ENCODE peak calls at places on chromosomes 1 and 21, in six cellular contexts. K, V, I, X, W and B are unnamed samples.

GRCh38 chr1:92851729-92852128 is 19.9 kb downstream of the RPL5 start:
- DNase-seq in K (no peak), V (no peak), I (no peak), X (no peak), W (no peak), B (no peak)

GRCh38 chr21:41917531-41917930 is 36.3 kb downstream of the C2CD2 start:
- DNase-seq in K (no peak), V (no peak), I (no peak), X (no peak), W (no peak), B (no peak)

GRCh38 chr1:209354840-209355165 is 228.7 kb upstream of the CAMK1G start:
- DNase-seq in K (no peak), V (no peak), I (no peak), X (no peak), W (no peak), B (no peak)

GRCh38 chr1:109793486-109794318 is 30.0 kb upstream of the EPS8L3 start:
- DNase-seq in K (peak), V (peak), I (no peak), X (no peak), W (no peak), B (no peak)

GRCh38 chr1:207787776-207788175 is 35.9 kb downstream of the CD46 start:
- DNase-seq in K (peak), V (no peak), I (no peak), X (no peak), W (no peak), B (no peak)

GRCh38 chr1:99768525-99769382 is 2.3 kb upstream of the FRRS1 start:
- DNase-seq in K (no peak), V (no peak), I (no peak), X (no peak), W (no peak), B (peak)

GRCh38 chr1:236870721-236871120 is 75.6 kb downstream of the MTR start:
- DNase-seq in K (no peak), V (no peak), I (no peak), X (no peak), W (no peak), B (no peak)

GRCh38 chr1:23446644-23447310 is 22.2 kb upstream of the TCEA3 start:
- DNase-seq in K (no peak), V (no peak), I (no peak), X (no peak), W (no peak), B (no peak)

GRCh38 chr1:180158149-180159147 is 3.8 kb downstream of the QSOX1 start:
- DNase-seq in K (no peak), V (no peak), I (no peak), X (no peak), W (no peak), B (no peak)

GRCh38 chr1:205983925-205984725 is 19.1 kb downstream of the RAB7B start:
- DNase-seq in K (peak), V (peak), I (peak), X (peak), W (peak), B (peak)

GRCh38 chr1:16612332-16613172 is 812 bp downstream of the NBPF1 start:
- DNase-seq in K (peak), V (peak), I (no peak), X (peak), W (peak), B (peak)

GRCh38 chr1:169550294-169550693 is 36.0 kb downstream of the F5 start:
- DNase-seq in K (peak), V (no peak), I (no peak), X (no peak), W (peak), B (no peak)

GRCh38 chr1:50620680-50621329 is 197.6 kb upstream of the DMRTA2 start:
- DNase-seq in K (peak), V (peak), I (no peak), X (no peak), W (peak), B (no peak)

GRCh38 chr1:223405507-223405906 is 12.3 kb downstream of the CCDC185 start:
- DNase-seq in K (no peak), V (no peak), I (no peak), X (no peak), W (no peak), B (no peak)

GRCh38 chr1:1597275-1597930 is 2.5 kb downstream of the FNDC10 start:
- DNase-seq in K (no peak), V (no peak), I (no peak), X (no peak), W (peak), B (peak)

GRCh38 chr1:26915204-26915842 is 1.5 kb upstream of the NR0B2 start:
- DNase-seq in K (no peak), V (no peak), I (peak), X (no peak), W (no peak), B (peak)

GRCh38 chr1:146007048-146007784 is 10.8 kb upstream of the TXNIP start:
- DNase-seq in K (peak), V (peak), I (no peak), X (peak), W (peak), B (peak)

GRCh38 chr1:176880954-176881595 is 283.4 kb downstream of the ASTN1 start:
- DNase-seq in K (peak), V (peak), I (peak), X (peak), W (peak), B (peak)

GRCh38 chr1:198934901-198935301 is 296.1 kb downstream of the PTPRC start:
- DNase-seq in K (peak), V (peak), I (no peak), X (no peak), W (no peak), B (no peak)

GRCh38 chr1:12099610-12100009 is 36.5 kb downstream of the TNFRSF8 start:
- DNase-seq in K (no peak), V (no peak), I (no peak), X (no peak), W (no peak), B (no peak)

GRCh38 chr1:92240034-92240433 is 22.3 kb downstream of the C1orf146 start:
- DNase-seq in K (no peak), V (no peak), I (no peak), X (no peak), W (peak), B (no peak)

GRCh38 chr1:213982814-213983588 is 4.8 kb upstream of the PROX1 start:
- DNase-seq in K (no peak), V (no peak), I (peak), X (peak), W (peak), B (peak)

GRCh38 chr21:34109075-34109474 is 35.7 kb downstream of the MRPS6 start:
- DNase-seq in K (no peak), V (no peak), I (no peak), X (no peak), W (no peak), B (no peak)

GRCh38 chr1:197572169-197572568 is 203.1 kb downstream of the DENND1B start:
- DNase-seq in K (no peak), V (no peak), I (no peak), X (no peak), W (no peak), B (no peak)

GRCh38 chr1:230641900-230642262 is 400 bp upstream of the COG2 start:
- DNase-seq in K (no peak), V (no peak), I (no peak), X (no peak), W (no peak), B (no peak)

GRCh38 chr1:25041869-25042268 is 111.8 kb upstream of the RUNX3 start:
- DNase-seq in K (no peak), V (no peak), I (no peak), X (no peak), W (no peak), B (no peak)

GRCh38 chr1:92583821-92584760 is 97.4 kb upstream of the GFI1 start:
- DNase-seq in K (peak), V (no peak), I (no peak), X (no peak), W (no peak), B (no peak)

GRCh38 chr1:183580281-183580682 is 10.0 kb downstream of the NCF2 start:
- DNase-seq in K (peak), V (no peak), I (no peak), X (peak), W (peak), B (peak)

GRCh38 chr1:16978589-16979474 is 1.6 kb downstream of the MFAP2 start:
- DNase-seq in K (peak), V (no peak), I (peak), X (no peak), W (no peak), B (peak)

GRCh38 chr1:12741946-12742345 is 4.1 kb upstream of the CFAP107 start:
- DNase-seq in K (no peak), V (no peak), I (no peak), X (no peak), W (no peak), B (no peak)

GRCh38 chr1:4298333-4298732 is 356.1 kb upstream of the AJAP1 start:
- DNase-seq in K (no peak), V (no peak), I (no peak), X (no peak), W (no peak), B (no peak)

GRCh38 chr1:172661107-172661506 is 2.2 kb downstream of the FASLG start:
- DNase-seq in K (no peak), V (no peak), I (no peak), X (no peak), W (no peak), B (no peak)

GRCh38 chr1:14811573-14811972 is 213.1 kb downstream of the KAZN start:
- DNase-seq in K (no peak), V (no peak), I (no peak), X (no peak), W (no peak), B (no peak)

GRCh38 chr1:18724801-18725200 is 94.2 kb downstream of the PAX7 start:
- DNase-seq in K (no peak), V (no peak), I (no peak), X (no peak), W (no peak), B (no peak)

GRCh38 chr1:225407755-225408154 is 20.1 kb downstream of the LBR start:
- DNase-seq in K (no peak), V (no peak), I (no peak), X (no peak), W (no peak), B (no peak)

GRCh38 chr1:84991097-84991890 is 5.6 kb downstream of the MCOLN2 start:
- DNase-seq in K (no peak), V (no peak), I (no peak), X (no peak), W (no peak), B (no peak)

GRCh38 chr1:33182452-33182851 is 609 bp upstream of the TRIM62 start:
- DNase-seq in K (peak), V (no peak), I (no peak), X (peak), W (peak), B (no peak)

DNA sequence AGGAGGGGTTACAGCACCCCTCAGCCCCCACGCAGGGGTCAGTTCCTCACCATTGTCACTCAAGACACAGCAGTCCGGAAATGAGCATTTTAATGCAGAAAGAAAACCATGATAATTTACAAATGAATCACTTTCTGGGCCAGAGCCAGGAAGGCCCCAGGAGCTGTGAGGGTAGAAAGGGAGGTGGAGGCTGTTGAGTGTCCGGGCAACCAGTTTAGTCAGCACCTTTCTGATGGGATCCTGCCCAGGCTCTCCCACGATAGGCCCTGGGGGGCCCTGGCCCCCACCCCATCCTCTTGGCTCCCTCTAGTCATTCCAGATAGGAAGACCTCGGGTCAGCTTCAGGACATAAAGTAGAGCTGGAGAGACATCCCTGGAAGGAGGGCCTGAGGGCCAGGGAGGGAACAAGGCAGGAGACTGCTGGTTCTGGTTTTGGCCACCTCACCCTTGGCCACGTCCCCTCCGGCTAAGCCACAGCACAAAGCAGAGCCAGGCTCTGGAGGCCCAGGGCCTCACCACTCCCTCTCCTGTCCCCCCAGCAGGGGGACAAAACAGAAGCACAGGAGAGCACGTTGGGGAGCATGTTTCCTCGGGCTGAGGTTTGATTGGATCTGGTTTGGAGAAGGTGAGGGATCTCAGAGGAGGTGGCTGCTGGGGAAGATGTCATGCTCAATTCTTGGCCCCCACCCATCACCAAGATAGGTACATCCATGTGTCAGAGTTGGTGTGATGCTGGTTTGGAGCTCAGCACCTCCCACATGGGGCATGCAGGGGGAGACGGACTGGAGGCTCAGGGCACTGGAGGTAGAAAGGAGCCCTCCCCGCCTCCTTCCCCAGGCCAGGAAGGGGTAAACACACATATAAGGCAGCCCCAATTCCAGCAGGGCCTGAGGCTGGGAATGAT is 20.6 kb downstream of the ETNK2 start:
- DNase-seq in K (peak), V (peak), I (no peak), X (no peak), W (no peak), B (peak)
- TF ChIP-seq CTCF in K (peak), V (no peak), I (no peak), X (no peak), W (peak), B (no peak)

GRCh38 chr1:201020647-201021332 is 2.7 kb downstream of the KIF21B start:
- DNase-seq in K (no peak), V (no peak), I (no peak), X (peak), W (no peak), B (no peak)
- TF ChIP-seq CTCF in K (peak), V (peak), I (no peak), X (peak), W (peak), B (no peak)

GRCh38 chr1:66929999-66930822 is 5.4 kb downstream of the MIER1 start:
- DNase-seq in K (peak), V (peak), I (peak), X (peak), W (peak), B (peak)
- TF ChIP-seq CTCF in K (no peak), V (no peak), I (peak), X (no peak), W (peak), B (peak)

GRCh38 chr1:31398246-31398645 is 14.8 kb upstream of the SERINC2 start:
- DNase-seq in K (no peak), V (no peak), I (no peak), X (no peak), W (no peak), B (no peak)

GRCh38 chr1:31396633-31397351 is 16.2 kb upstream of the SERINC2 start:
- DNase-seq in K (peak), V (no peak), I (no peak), X (no peak), W (no peak), B (no peak)

GRCh38 chr1:31400393-31400792 is 12.6 kb upstream of the SERINC2 start:
- DNase-seq in K (peak), V (no peak), I (no peak), X (no peak), W (no peak), B (no peak)

GRCh38 chr1:31397360-31398095 is 15.5 kb upstream of the SERINC2 start:
- DNase-seq in K (peak), V (no peak), I (no peak), X (no peak), W (no peak), B (no peak)

DNA sequence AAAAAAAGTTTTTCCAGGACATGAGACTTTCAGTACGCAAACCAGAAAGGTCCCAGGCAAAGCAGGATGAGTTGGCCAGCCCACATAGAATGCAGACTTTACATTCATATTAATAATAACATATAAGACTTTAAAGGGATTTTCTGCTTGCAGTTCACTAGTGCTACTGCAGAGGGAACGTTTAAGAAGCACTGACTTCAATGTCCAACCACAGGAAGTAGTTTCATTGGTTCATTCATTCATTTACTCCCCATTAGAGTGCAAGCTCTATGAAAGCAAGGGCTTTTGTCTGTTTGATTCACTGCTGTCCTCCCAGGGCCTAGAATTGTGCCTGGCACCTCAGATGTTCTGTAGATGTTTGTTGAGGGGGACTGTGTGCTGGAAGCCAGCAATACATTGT is 11.8 kb upstream of the SERINC2 start:
- DNase-seq in K (no peak), V (no peak), I (no peak), X (no peak), W (no peak), B (no peak)
- TF ChIP-seq CTCF in K (peak), V (no peak), I (no peak), X (no peak), W (no peak), B (no peak)

GRCh38 chr1:154145986-154146385 is 8.9 kb downstream of the NUP210L start:
- DNase-seq in K (no peak), V (no peak), I (no peak), X (no peak), W (no peak), B (no peak)
- TF ChIP-seq CTCF in K (peak), V (peak), I (peak), X (peak), W (peak), B (peak)

DNA sequence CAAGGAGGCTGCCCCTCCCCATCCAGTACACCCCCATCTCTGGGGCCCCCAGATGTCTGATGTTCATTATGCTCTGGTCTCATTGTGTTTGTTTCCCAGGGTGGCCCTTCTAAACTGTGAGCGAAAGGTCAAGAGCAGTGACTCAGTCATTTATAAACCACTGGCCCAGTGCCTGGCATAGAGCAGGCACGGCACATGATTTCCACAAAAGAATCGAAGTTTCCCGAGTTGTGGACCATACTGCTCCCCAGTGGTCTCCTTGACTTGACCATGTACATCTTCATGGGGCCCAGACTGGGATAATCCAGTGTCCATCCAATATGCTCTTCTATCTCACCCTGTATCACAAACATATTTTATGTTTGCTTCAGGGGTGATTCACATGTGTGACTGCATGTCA is 153.3 kb downstream of the NR5A2 start:
- DNase-seq in K (peak), V (no peak), I (no peak), X (no peak), W (no peak), B (peak)
- TF ChIP-seq CTCF in K (peak), V (no peak), I (peak), X (no peak), W (no peak), B (no peak)

GRCh38 chr1:242718967-242719366 is 194.5 kb upstream of the PLD5 start:
- DNase-seq in K (no peak), V (no peak), I (no peak), X (no peak), W (no peak), B (no peak)
- TF ChIP-seq CTCF in K (no peak), V (no peak), I (no peak), X (no peak), W (no peak), B (no peak)

GRCh38 chr1:94801919-94802546 is 18.1 kb upstream of the SLC44A3 start:
- DNase-seq in K (peak), V (peak), I (peak), X (peak), W (peak), B (peak)
- TF ChIP-seq CTCF in K (peak), V (peak), I (peak), X (peak), W (peak), B (no peak)

GRCh38 chr1:101820080-101820479 is 176.6 kb downstream of the OLFM3 start:
- DNase-seq in K (peak), V (no peak), I (no peak), X (no peak), W (peak), B (no peak)
- TF ChIP-seq CTCF in K (peak), V (peak), I (peak), X (peak), W (peak), B (peak)

GRCh38 chr1:220454155-220454777 is 73.7 kb upstream of the MARK1 start:
- DNase-seq in K (no peak), V (no peak), I (no peak), X (no peak), W (no peak), B (no peak)
- TF ChIP-seq CTCF in K (peak), V (peak), I (peak), X (peak), W (no peak), B (no peak)